ENCODE peak calls at places on chromosomes 12 and 14, in six cellular contexts. P is stomach, R is cardiac muscle cell, J is fibroblast of pulmonary artery, N is MM.1S, F is IMR-90. X is an unnamed sample.

GRCh38 chr12:59459966-59460365 is 135.9 kb upstream of the SLC16A7 start:
- DNase-seq in P (no peak), R (peak), J (peak), N (no peak), F (peak), X (no peak)

GRCh38 chr14:83988274-83988673 is 1541.7 kb upstream of the FLRT2 start:
- DNase-seq in P (no peak), R (peak), J (peak), N (no peak), F (peak), X (no peak)

GRCh38 chr12:108702534-108702933 is 28.8 kb downstream of the CORO1C start:
- DNase-seq in P (no peak), R (no peak), J (no peak), N (no peak), F (no peak), X (no peak)

GRCh38 chr12:106135075-106135474 is 3.7 kb downstream of the NUAK1 start:
- DNase-seq in P (no peak), R (peak), J (peak), N (no peak), F (peak), X (no peak)

GRCh38 chr12:132618683-132619043 is at the start of gene P2RX2:
- DNase-seq in P (no peak), R (no peak), J (no peak), N (no peak), F (no peak), X (no peak)

GRCh38 chr12:110794623-110795280 is 52.0 kb upstream of the CCDC63 start:
- DNase-seq in P (peak), R (peak), J (peak), N (no peak), F (no peak), X (no peak)

GRCh38 chr12:117235261-117235660 is 45.0 kb upstream of the FBXO21 start:
- DNase-seq in P (no peak), R (no peak), J (no peak), N (no peak), F (no peak), X (no peak)

GRCh38 chr12:110355080-110355479 is 48.4 kb downstream of the ANAPC7 start:
- DNase-seq in P (no peak), R (no peak), J (no peak), N (peak), F (no peak), X (no peak)

GRCh38 chr12:44875954-44876553 is at the start of gene NELL2:
- DNase-seq in P (no peak), R (peak), J (peak), N (peak), F (no peak), X (peak)
- H3K4me3 ChIP-seq in P (peak), R (peak), J (peak), N (peak), F (peak), X (peak)

DNA sequence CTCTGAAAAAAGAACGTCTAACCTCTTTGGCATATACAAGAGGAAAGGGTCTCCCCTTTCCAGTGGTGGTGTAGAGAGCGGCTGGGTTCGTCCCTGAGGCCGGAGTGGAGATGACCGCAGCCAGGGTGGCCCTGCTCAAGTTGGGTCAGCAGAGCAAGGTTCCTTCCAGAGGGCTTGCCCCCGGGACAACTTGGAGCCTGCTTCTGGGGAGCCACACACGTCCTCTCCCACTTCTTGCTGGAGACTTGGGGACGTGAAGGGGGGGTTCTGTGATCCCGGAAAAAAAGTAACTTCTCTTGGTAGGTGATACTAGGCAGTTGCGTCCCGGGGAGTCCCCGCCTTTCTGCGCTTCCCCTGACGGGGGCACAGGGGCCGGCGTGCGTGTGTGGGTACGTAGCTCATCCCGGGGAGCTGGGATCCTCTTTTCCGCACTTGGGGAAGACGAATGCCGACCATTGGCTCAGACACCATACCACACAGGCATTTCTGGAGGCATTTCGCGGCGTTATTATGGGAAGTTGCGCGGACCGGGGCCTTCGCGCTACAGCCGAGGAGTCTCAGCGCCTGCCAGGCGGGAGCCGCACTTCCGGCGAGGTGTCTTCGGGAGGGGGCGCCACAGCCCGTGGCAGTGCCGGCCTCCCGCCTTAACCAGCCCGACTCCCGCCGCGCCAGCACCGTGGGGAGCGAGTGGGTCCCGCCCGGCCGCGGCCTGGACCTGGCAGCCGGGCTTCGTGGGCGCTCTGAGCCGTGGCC is 14.8 kb upstream of the PAX9 start:
- DNase-seq in P (no peak), R (no peak), J (no peak), N (no peak), F (no peak), X (no peak)
- TF ChIP-seq CTCF in P (no peak), R (no peak), J (no peak), N (no peak), F (peak), X (no peak)

GRCh38 chr12:26318661-26319068 is 123.3 kb downstream of the SSPN start:
- DNase-seq in P (no peak), R (peak), J (peak), N (no peak), F (peak), X (peak)
- H3K4me3 ChIP-seq in P (no peak), R (no peak), J (no peak), N (no peak), F (no peak), X (no peak)

GRCh38 chr14:63212209-63212608 is 8.0 kb downstream of the RHOJ start:
- DNase-seq in P (no peak), R (no peak), J (no peak), N (no peak), F (no peak), X (no peak)
- TF ChIP-seq CTCF in P (no peak), R (peak), J (peak), N (no peak), F (peak), X (no peak)

GRCh38 chr12:4705824-4706223 is 14.4 kb upstream of the GALNT8 start:
- DNase-seq in P (no peak), R (no peak), J (no peak), N (no peak), F (no peak), X (no peak)

GRCh38 chr12:4703676-4704075 is 16.5 kb upstream of the GALNT8 start:
- DNase-seq in P (no peak), R (no peak), J (no peak), N (no peak), F (no peak), X (no peak)

GRCh38 chr12:4701383-4701782 is 18.8 kb upstream of the GALNT8 start:
- DNase-seq in P (no peak), R (peak), J (peak), N (no peak), F (peak), X (no peak)

GRCh38 chr12:4701863-4702262 is 18.3 kb upstream of the GALNT8 start:
- DNase-seq in P (no peak), R (no peak), J (no peak), N (no peak), F (no peak), X (no peak)

GRCh38 chr12:4700621-4701026 is 19.6 kb upstream of the GALNT8 start:
- DNase-seq in P (no peak), R (peak), J (peak), N (no peak), F (peak), X (no peak)
- H3K4me3 ChIP-seq in P (no peak), R (no peak), J (peak), N (no peak), F (no peak), X (no peak)